ENCODE peak calls at places on chromosomes 12 and 14, in five cellular contexts. Z is lower lobe of right lung; A is pancreas; F is CD8-positive, alpha-beta T cell; E is uterus. W is an unnamed sample. For H3K4me1, the result is how much of the 10 kb centered on the place peaks cover.

GRCh38 chr14:101584049-101584859 is 23.0 kb downstream of the DIO3 start:
- DNase-seq in Z (no peak), A (no peak), F (no peak), E (peak), W (peak)

GRCh38 chr14:93086441-93087055 is 29.2 kb downstream of the ITPK1 start:
- DNase-seq in Z (no peak), A (no peak), F (no peak), E (no peak), W (peak)

GRCh38 chr12:8692573-8692972 is 5.2 kb upstream of the RIMKLB start:
- DNase-seq in Z (no peak), A (no peak), F (no peak), E (peak), W (peak)

GRCh38 chr12:107759410-107759809 is 1.5 kb downstream of the PRDM4 start:
- DNase-seq in Z (no peak), A (no peak), F (no peak), E (peak), W (peak)

GRCh38 chr12:52186135-52186840 is 5.5 kb downstream of the KRT80 start:
- DNase-seq in Z (no peak), A (no peak), F (no peak), E (no peak), W (peak)

GRCh38 chr14:71491925-71492324 is 440.3 kb upstream of the RGS6 start:
- DNase-seq in Z (no peak), A (peak), F (no peak), E (no peak), W (no peak)

GRCh38 chr12:52278931-52279682 is 4.7 kb downstream of the KRT86 start:
- DNase-seq in Z (peak), A (peak), F (peak), E (peak), W (peak)

GRCh38 chr14:99518441-99519346 is 37.5 kb downstream of the CCNK start:
- DNase-seq in Z (peak), A (peak), F (peak), E (peak), W (peak)

GRCh38 chr14:102434647-102435175 is 72.0 kb downstream of the TECPR2 start:
- DNase-seq in Z (no peak), A (no peak), F (no peak), E (no peak), W (no peak)

GRCh38 chr12:52949413-52950331 is 754 bp downstream of the KRT18 start:
- DNase-seq in Z (peak), A (peak), F (no peak), E (peak), W (peak)

GRCh38 chr14:101849640-101850039 is 88.1 kb downstream of the PPP2R5C start:
- DNase-seq in Z (no peak), A (no peak), F (no peak), E (no peak), W (no peak)

GRCh38 chr14:31243860-31244259 is 36.3 kb upstream of the HECTD1 start:
- DNase-seq in Z (no peak), A (no peak), F (no peak), E (no peak), W (no peak)

GRCh38 chr12:112190626-112191025 is 65.3 kb downstream of the TRAFD1 start:
- DNase-seq in Z (no peak), A (peak), F (no peak), E (no peak), W (no peak)

DNA sequence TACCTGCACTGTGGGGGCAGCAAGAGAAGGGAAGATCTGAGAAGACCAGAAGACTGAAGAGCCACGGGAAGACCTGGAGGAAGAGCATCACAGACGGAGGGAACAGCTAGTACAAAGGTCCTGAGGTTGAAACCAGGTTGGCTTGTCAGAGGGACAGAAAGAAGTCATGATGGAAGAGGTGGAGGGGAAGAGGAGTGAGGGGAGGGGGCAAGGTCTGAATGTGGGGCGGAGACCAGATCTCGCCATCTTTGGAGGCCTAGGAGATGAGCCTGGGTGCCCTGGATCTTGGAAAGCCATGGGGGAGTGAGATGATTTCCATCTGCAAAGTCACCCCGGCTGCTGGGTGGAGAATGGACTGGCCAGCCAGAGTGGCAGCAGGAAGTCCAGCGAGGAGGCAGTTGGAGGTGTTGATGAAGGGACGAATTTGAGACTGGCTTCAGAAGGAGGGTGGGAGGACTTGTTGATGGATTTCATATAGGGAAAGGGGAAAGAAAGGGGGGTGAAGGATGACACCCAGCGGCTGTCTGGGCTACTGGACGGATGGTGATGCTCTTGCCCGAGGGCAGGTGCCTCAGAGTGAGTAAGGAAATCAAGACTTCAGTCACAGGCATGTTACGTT is 14.6 kb upstream of the UBC start:
- DNase-seq in Z (no peak), A (no peak), F (no peak), E (no peak), W (no peak)
- H3K4me1 ChIP-seq in Z (under half), A (under half), F (under half), E (under half), W (under half)

DNA sequence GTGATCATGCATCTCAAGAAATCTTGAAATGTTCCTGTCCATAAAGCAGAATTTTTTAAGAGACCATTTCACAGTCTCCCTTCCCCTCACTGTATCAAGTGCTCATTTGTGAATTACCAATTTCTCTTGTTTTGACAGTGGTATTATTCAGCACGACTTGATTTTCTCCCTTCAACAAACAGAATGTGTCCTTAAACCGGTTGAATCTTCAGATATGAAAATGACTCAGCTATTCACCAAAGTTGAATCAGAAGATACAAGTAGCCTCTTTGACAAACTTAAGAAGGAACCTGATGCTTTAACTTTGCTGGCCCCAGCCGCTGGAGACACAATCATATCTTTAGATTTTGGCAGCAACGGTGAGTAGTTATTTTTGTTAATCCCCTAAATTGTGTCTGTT is 25.5 kb upstream of the SNAPC1 start:
- DNase-seq in Z (no peak), A (no peak), F (no peak), E (no peak), W (no peak)
- TF ChIP-seq CTCF in Z (no peak), A (no peak), F (no peak), E (no peak), W (no peak)

GRCh38 chr12:110345963-110346362 is 57.5 kb downstream of the ANAPC7 start:
- DNase-seq in Z (no peak), A (no peak), F (no peak), E (no peak), W (no peak)
- H3K4me1 ChIP-seq in Z (under half), A (under half), F (under half), E (under half), W (under half)

GRCh38 chr12:2118061-2118460 is 65.3 kb downstream of the CACNA1C start:
- DNase-seq in Z (no peak), A (no peak), F (no peak), E (no peak), W (no peak)
- TF ChIP-seq CTCF in Z (no peak), A (no peak), F (no peak), E (no peak), W (peak)

GRCh38 chr12:64666054-64666914 is 56.0 kb downstream of the RASSF3 start:
- DNase-seq in Z (no peak), A (no peak), F (no peak), E (no peak), W (no peak)

GRCh38 chr12:64670039-64670438 is 59.7 kb downstream of the RASSF3 start:
- DNase-seq in Z (no peak), A (no peak), F (no peak), E (no peak), W (no peak)

GRCh38 chr12:64663019-64663418 is 52.7 kb downstream of the RASSF3 start:
- DNase-seq in Z (no peak), A (no peak), F (no peak), E (no peak), W (no peak)

GRCh38 chr12:64669270-64669842 is 59.1 kb downstream of the RASSF3 start:
- DNase-seq in Z (peak), A (no peak), F (peak), E (peak), W (no peak)

GRCh38 chr12:64665506-64665905 is 55.2 kb downstream of the RASSF3 start:
- DNase-seq in Z (no peak), A (peak), F (no peak), E (no peak), W (no peak)
- H3K4me1 ChIP-seq in Z (half or more), A (half or more), F (half or more), E (under half), W (under half)